ENCODE peak calls at places on chromosomes 1 and 21, in nine cellular contexts. D is right lobe of liver; J is effector CD4-positive, alpha-beta T cell; T is nephron progenitor cell; P is activated CD4-positive, alpha-beta T cell treated with anti-CD3 and anti-CD28 coated beads, Interleukin-2, amount 10 ng/mL, durations not matched to agents 7 days and 5 days; C is EL; F is upper lobe of right lung; B is omental fat pad; I is stimulated activated naive CD8-positive, alpha-beta T cell treated with anti-CD3 and anti-CD28 coated beads, Interleukin-15, Interleukin-2, amounts not matched to agents 100 U/mL and 50 U/mL, for 24 hours. M is an unnamed sample.

GRCh38 chr1:78843111-78843908 is 163.2 kb downstream of the ADGRL4 start:
- DNase-seq in D (no peak), J (no peak), T (no peak), P (no peak), C (peak; percentile 55), F (no peak), B (no peak), I (no peak), M (no peak)

GRCh38 chr1:6523566-6523965 is 30.7 kb downstream of the NOL9 start:
- DNase-seq in D (no peak), J (no peak), T (peak; percentile 32), P (no peak), C (peak; percentile 48), F (no peak), B (no peak), I (no peak), M (no peak)

GRCh38 chr1:229781453-229781852 is 155.4 kb downstream of the URB2 start:
- DNase-seq in D (peak; percentile 30), J (no peak), T (no peak), P (no peak), C (no peak), F (peak; percentile 80), B (no peak), I (no peak), M (no peak)

GRCh38 chr21:39568380-39568779 is 44.4 kb upstream of the B3GALT5 start:
- DNase-seq in D (no peak), J (no peak), T (no peak), P (no peak), C (no peak), F (no peak), B (no peak), I (no peak), M (no peak)

GRCh38 chr1:17248781-17249180 is at the start of gene PADI3:
- DNase-seq in D (no peak), J (no peak), T (no peak), P (no peak), C (no peak), F (no peak), B (no peak), I (no peak), M (no peak)

GRCh38 chr21:45322231-45322959 is 34.7 kb upstream of the POFUT2 start:
- DNase-seq in D (no peak), J (no peak), T (no peak), P (peak; percentile 27), C (no peak), F (peak; percentile 55), B (no peak), I (no peak), M (no peak)

GRCh38 chr1:84174051-84174556 is 30.0 kb downstream of the PRKACB start:
- DNase-seq in D (no peak), J (no peak), T (no peak), P (no peak), C (peak; percentile 80), F (no peak), B (no peak), I (no peak), M (no peak)

GRCh38 chr1:175678471-175678870 is 64.9 kb downstream of the TNR start:
- DNase-seq in D (no peak), J (no peak), T (no peak), P (no peak), C (no peak), F (no peak), B (no peak), I (no peak), M (no peak)

GRCh38 chr1:181737056-181737455 is 253.7 kb downstream of the CACNA1E start:
- DNase-seq in D (no peak), J (no peak), T (no peak), P (no peak), C (no peak), F (no peak), B (no peak), I (no peak), M (no peak)

GRCh38 chr1:29786791-29787732 is 550.7 kb downstream of the PTPRU start:
- DNase-seq in D (no peak), J (no peak), T (no peak), P (no peak), C (no peak), F (no peak), B (no peak), I (no peak), M (no peak)

GRCh38 chr1:1019122-1019999 is 559 bp upstream of the AGRN start:
- DNase-seq in D (peak; percentile 90), J (peak; percentile 69), T (peak; percentile 86), P (peak; percentile 78), C (peak; percentile 87), F (peak; percentile 92), B (peak; percentile 44), I (peak; percentile 88), M (no peak)

GRCh38 chr21:36917487-36918158 is 48.8 kb downstream of the HLCS start:
- DNase-seq in D (peak; percentile 35), J (no peak), T (no peak), P (no peak), C (peak; percentile 43), F (no peak), B (no peak), I (no peak), M (no peak)

GRCh38 chr1:107051266-107051665 is 5.2 kb upstream of the PRMT6 start:
- DNase-seq in D (no peak), J (no peak), T (no peak), P (no peak), C (no peak), F (no peak), B (no peak), I (no peak), M (no peak)

GRCh38 chr21:45260191-45260795 is 27.4 kb downstream of the POFUT2 start:
- DNase-seq in D (no peak), J (no peak), T (no peak), P (no peak), C (no peak), F (no peak), B (no peak), I (no peak), M (no peak)

GRCh38 chr1:21340230-21340564 is 49.9 kb upstream of the ECE1 start:
- DNase-seq in D (peak; percentile 81), J (no peak), T (no peak), P (no peak), C (no peak), F (no peak), B (no peak), I (no peak), M (no peak)

GRCh38 chr1:6688001-6688400 is 13.6 kb downstream of the DNAJC11 start:
- DNase-seq in D (no peak), J (no peak), T (no peak), P (no peak), C (peak; percentile 38), F (no peak), B (no peak), I (no peak), M (no peak)

GRCh38 chr21:46151989-46152938 is 3.1 kb downstream of the FTCD start:
- DNase-seq in D (peak; percentile 30), J (no peak), T (no peak), P (no peak), C (no peak), F (peak; percentile 52), B (no peak), I (peak; percentile 0), M (peak; percentile 5)

GRCh38 chr1:172343246-172344099 is 77.0 kb upstream of the C1orf105 start:
- DNase-seq in D (no peak), J (no peak), T (no peak), P (no peak), C (peak; percentile 86), F (no peak), B (no peak), I (no peak), M (no peak)

GRCh38 chr1:19563336-19564097 is 78.2 kb upstream of the CAPZB start:
- DNase-seq in D (no peak), J (no peak), T (no peak), P (no peak), C (peak; percentile 59), F (peak; percentile 66), B (no peak), I (no peak), M (peak; percentile 76)

GRCh38 chr1:85947223-85947622 is 209.3 kb downstream of the COL24A1 start:
- DNase-seq in D (no peak), J (no peak), T (no peak), P (no peak), C (no peak), F (no peak), B (no peak), I (no peak), M (no peak)

GRCh38 chr1:234849824-234850223 is 239.8 kb upstream of the IRF2BP2 start:
- DNase-seq in D (no peak), J (no peak), T (no peak), P (no peak), C (no peak), F (no peak), B (no peak), I (no peak), M (no peak)

GRCh38 chr1:197224160-197224559 is 43.9 kb upstream of the CRB1 start:
- DNase-seq in D (no peak), J (no peak), T (no peak), P (no peak), C (peak; percentile 6), F (no peak), B (no peak), I (no peak), M (no peak)

M was measured in ascending aorta.